ENCODE peak calls at places on chromosomes 16 and 17, in nine cellular contexts. One of them, this sample, is unnamed. For H3K4me1, the result is how much of the 10 kb centered on the place peaks cover.

GRCh38 chr16:53549970-53550406 is 47.0 kb upstream of the AKTIP start:
- DNase-seq in fibroblast of lung: peak
- DNase-seq in pancreas: no peak
- DNase-seq in A549: peak
- DNase-seq in ascending aorta: no peak
- DNase-seq in sigmoid colon: peak
- DNase-seq in OCI-LY7: peak
- DNase-seq in tibial artery: no peak
- DNase-seq in left ventricle myocardium inferior: peak
- DNase-seq in this sample: peak

GRCh38 chr16:70250748-70251650 is 741 bp downstream of the EXOSC6 start:
- DNase-seq in sigmoid colon: no peak
- DNase-seq in fibroblast of lung: peak
- DNase-seq in pancreas: peak
- DNase-seq in left ventricle myocardium inferior: no peak
- DNase-seq in OCI-LY7: no peak
- DNase-seq in tibial artery: no peak
- DNase-seq in ascending aorta: no peak
- DNase-seq in A549: peak
- DNase-seq in this sample: peak

GRCh38 chr16:58515871-58516767 is 802 bp downstream of the SETD6 start:
- DNase-seq in pancreas: peak
- DNase-seq in fibroblast of lung: no peak
- DNase-seq in left ventricle myocardium inferior: no peak
- DNase-seq in tibial artery: peak
- DNase-seq in sigmoid colon: peak
- DNase-seq in ascending aorta: no peak
- DNase-seq in A549: no peak
- DNase-seq in OCI-LY7: peak
- DNase-seq in this sample: peak

GRCh38 chr16:84467256-84467655 is 37.2 kb downstream of the MEAK7 start:
- DNase-seq in OCI-LY7: no peak
- DNase-seq in A549: no peak
- DNase-seq in tibial artery: no peak
- DNase-seq in sigmoid colon: no peak
- DNase-seq in fibroblast of lung: no peak
- DNase-seq in left ventricle myocardium inferior: no peak
- DNase-seq in ascending aorta: no peak
- DNase-seq in pancreas: no peak
- DNase-seq in this sample: no peak

GRCh38 chr16:11534262-11534661 is 52.5 kb downstream of the LITAF start:
- DNase-seq in OCI-LY7: no peak
- DNase-seq in pancreas: no peak
- DNase-seq in sigmoid colon: no peak
- DNase-seq in ascending aorta: no peak
- DNase-seq in A549: peak
- DNase-seq in fibroblast of lung: peak
- DNase-seq in tibial artery: no peak
- DNase-seq in left ventricle myocardium inferior: no peak
- DNase-seq in this sample: no peak

GRCh38 chr17:56174421-56174820 is 21.1 kb downstream of the ANKFN1 start:
- DNase-seq in OCI-LY7: no peak
- DNase-seq in A549: no peak
- DNase-seq in ascending aorta: no peak
- DNase-seq in sigmoid colon: no peak
- DNase-seq in tibial artery: no peak
- DNase-seq in fibroblast of lung: no peak
- DNase-seq in pancreas: no peak
- DNase-seq in left ventricle myocardium inferior: no peak
- DNase-seq in this sample: peak

GRCh38 chr16:88835383-88835782 is 21.4 kb downstream of the GALNS start:
- DNase-seq in left ventricle myocardium inferior: no peak
- DNase-seq in tibial artery: peak
- DNase-seq in fibroblast of lung: no peak
- DNase-seq in pancreas: no peak
- DNase-seq in ascending aorta: no peak
- DNase-seq in sigmoid colon: peak
- DNase-seq in A549: no peak
- DNase-seq in OCI-LY7: no peak
- DNase-seq in this sample: no peak

GRCh38 chr16:1613728-1614225 is 1.6 kb downstream of the CRAMP1 start:
- DNase-seq in fibroblast of lung: no peak
- DNase-seq in sigmoid colon: no peak
- DNase-seq in ascending aorta: no peak
- DNase-seq in left ventricle myocardium inferior: no peak
- DNase-seq in A549: no peak
- DNase-seq in tibial artery: no peak
- DNase-seq in OCI-LY7: peak
- DNase-seq in pancreas: peak
- DNase-seq in this sample: no peak

GRCh38 chr16:84841787-84842300 is 22.1 kb downstream of the CRISPLD2 start:
- DNase-seq in OCI-LY7: no peak
- DNase-seq in A549: no peak
- DNase-seq in sigmoid colon: no peak
- DNase-seq in fibroblast of lung: no peak
- DNase-seq in tibial artery: no peak
- DNase-seq in left ventricle myocardium inferior: no peak
- DNase-seq in ascending aorta: no peak
- DNase-seq in pancreas: peak
- DNase-seq in this sample: peak

GRCh38 chr17:57366558-57367351 is 110.4 kb downstream of the MSI2 start:
- DNase-seq in sigmoid colon: no peak
- DNase-seq in A549: peak
- DNase-seq in OCI-LY7: peak
- DNase-seq in left ventricle myocardium inferior: peak
- DNase-seq in fibroblast of lung: no peak
- DNase-seq in pancreas: no peak
- DNase-seq in tibial artery: no peak
- DNase-seq in ascending aorta: no peak
- DNase-seq in this sample: peak

GRCh38 chr17:12727076-12727750 is 61.5 kb downstream of the MYOCD start:
- DNase-seq in tibial artery: no peak
- DNase-seq in OCI-LY7: no peak
- DNase-seq in left ventricle myocardium inferior: no peak
- DNase-seq in A549: peak
- DNase-seq in pancreas: no peak
- DNase-seq in ascending aorta: no peak
- DNase-seq in sigmoid colon: no peak
- DNase-seq in fibroblast of lung: peak
- DNase-seq in this sample: no peak

GRCh38 chr17:78375401-78376079 is 2.9 kb upstream of the PGS1 start:
- DNase-seq in OCI-LY7: no peak
- DNase-seq in fibroblast of lung: peak
- DNase-seq in left ventricle myocardium inferior: no peak
- DNase-seq in pancreas: no peak
- DNase-seq in tibial artery: no peak
- DNase-seq in A549: peak
- DNase-seq in ascending aorta: peak
- DNase-seq in sigmoid colon: peak
- DNase-seq in this sample: no peak

GRCh38 chr17:78372811-78373210 is 5.6 kb upstream of the PGS1 start:
- DNase-seq in ascending aorta: no peak
- DNase-seq in sigmoid colon: no peak
- DNase-seq in pancreas: no peak
- DNase-seq in tibial artery: no peak
- DNase-seq in fibroblast of lung: no peak
- DNase-seq in OCI-LY7: no peak
- DNase-seq in A549: no peak
- DNase-seq in left ventricle myocardium inferior: no peak
- DNase-seq in this sample: no peak

GRCh38 chr17:78374189-78374588 is 4.3 kb upstream of the PGS1 start:
- DNase-seq in ascending aorta: no peak
- DNase-seq in pancreas: no peak
- DNase-seq in OCI-LY7: no peak
- DNase-seq in A549: no peak
- DNase-seq in left ventricle myocardium inferior: no peak
- DNase-seq in fibroblast of lung: no peak
- DNase-seq in sigmoid colon: no peak
- DNase-seq in tibial artery: no peak
- DNase-seq in this sample: no peak

GRCh38 chr17:78376161-78376560 is 2.3 kb upstream of the PGS1 start:
- DNase-seq in fibroblast of lung: no peak
- DNase-seq in A549: no peak
- DNase-seq in pancreas: no peak
- DNase-seq in left ventricle myocardium inferior: no peak
- DNase-seq in tibial artery: no peak
- DNase-seq in ascending aorta: no peak
- DNase-seq in sigmoid colon: no peak
- DNase-seq in OCI-LY7: no peak
- DNase-seq in this sample: no peak

DNA sequence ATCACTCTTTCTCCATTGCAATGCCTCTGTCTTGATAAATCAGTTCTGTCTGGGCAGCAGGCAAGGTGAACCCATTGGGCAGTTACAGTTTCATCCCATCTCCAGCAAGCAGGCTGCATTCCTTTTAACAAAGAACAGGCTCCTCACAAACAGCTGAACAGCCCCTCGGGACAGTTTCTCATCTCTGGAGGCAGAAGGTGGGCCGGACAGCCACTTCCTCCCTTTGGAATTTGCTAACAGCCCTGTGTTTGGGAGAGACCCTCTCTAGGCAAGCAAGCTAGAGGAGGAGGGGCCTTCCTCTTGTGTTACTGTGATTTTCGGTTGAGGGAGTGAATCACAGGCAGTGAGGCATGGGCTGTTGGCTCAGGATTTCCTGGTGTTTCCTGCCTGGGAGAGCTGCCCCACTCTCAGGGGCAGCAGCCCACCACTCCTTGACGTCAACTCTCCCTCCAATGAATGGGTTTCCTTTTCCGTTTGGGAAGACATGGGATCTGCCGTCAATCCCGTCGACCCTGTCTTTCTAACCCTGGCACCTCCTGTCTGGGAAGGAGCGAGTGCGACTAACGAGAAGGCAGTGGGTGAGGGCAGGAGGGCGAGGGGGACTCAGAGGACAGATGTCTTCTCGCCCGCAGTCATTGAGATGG is 3.7 kb upstream of the PGS1 start:
- DNase-seq in tibial artery: no peak
- DNase-seq in fibroblast of lung: peak
- DNase-seq in ascending aorta: no peak
- DNase-seq in sigmoid colon: no peak
- DNase-seq in OCI-LY7: no peak
- DNase-seq in left ventricle myocardium inferior: no peak
- DNase-seq in A549: no peak
- DNase-seq in pancreas: no peak
- DNase-seq in this sample: no peak
- H3K4me1 ChIP-seq in tibial artery: under half
- H3K4me1 ChIP-seq in fibroblast of lung: under half
- H3K4me1 ChIP-seq in ascending aorta: under half
- H3K4me1 ChIP-seq in sigmoid colon: under half
- H3K4me1 ChIP-seq in OCI-LY7: under half
- H3K4me1 ChIP-seq in left ventricle myocardium inferior: under half
- H3K4me1 ChIP-seq in A549: under half
- H3K4me1 ChIP-seq in pancreas: under half
- H3K4me1 ChIP-seq in this sample: under half

GRCh38 chr17:74892974-74893911 is at the start of gene FADS6:
- DNase-seq in sigmoid colon: no peak
- DNase-seq in A549: no peak
- DNase-seq in OCI-LY7: no peak
- DNase-seq in ascending aorta: no peak
- DNase-seq in pancreas: no peak
- DNase-seq in tibial artery: no peak
- DNase-seq in fibroblast of lung: no peak
- DNase-seq in left ventricle myocardium inferior: no peak
- DNase-seq in this sample: peak
- H3K4me3 ChIP-seq in sigmoid colon: peak
- H3K4me3 ChIP-seq in A549: peak
- H3K4me3 ChIP-seq in OCI-LY7: no peak
- H3K4me3 ChIP-seq in ascending aorta: peak
- H3K4me3 ChIP-seq in pancreas: no peak
- H3K4me3 ChIP-seq in tibial artery: peak
- H3K4me3 ChIP-seq in fibroblast of lung: no peak
- H3K4me3 ChIP-seq in left ventricle myocardium inferior: peak
- H3K4me3 ChIP-seq in this sample: peak

GRCh38 chr16:30797670-30798309 is 10.8 kb upstream of the ZNF629 start:
- DNase-seq in tibial artery: no peak
- DNase-seq in ascending aorta: no peak
- DNase-seq in OCI-LY7: peak
- DNase-seq in pancreas: no peak
- DNase-seq in sigmoid colon: no peak
- DNase-seq in left ventricle myocardium inferior: no peak
- DNase-seq in A549: peak
- DNase-seq in fibroblast of lung: no peak
- DNase-seq in this sample: no peak
- TF ChIP-seq CTCF in tibial artery: no peak
- TF ChIP-seq CTCF in ascending aorta: no peak
- TF ChIP-seq CTCF in OCI-LY7: peak
- TF ChIP-seq CTCF in pancreas: no peak
- TF ChIP-seq CTCF in sigmoid colon: no peak
- TF ChIP-seq CTCF in left ventricle myocardium inferior: no peak
- TF ChIP-seq CTCF in A549: no peak
- TF ChIP-seq CTCF in fibroblast of lung: no peak
- TF ChIP-seq CTCF in this sample: no peak

GRCh38 chr17:731943-732787 is at the start of gene TLCD3A:
- DNase-seq in left ventricle myocardium inferior: peak
- DNase-seq in A549: peak
- DNase-seq in pancreas: peak
- DNase-seq in sigmoid colon: peak
- DNase-seq in ascending aorta: no peak
- DNase-seq in fibroblast of lung: peak
- DNase-seq in tibial artery: peak
- DNase-seq in OCI-LY7: peak
- DNase-seq in this sample: peak
- H3K4me1 ChIP-seq in left ventricle myocardium inferior: under half
- H3K4me1 ChIP-seq in A549: under half
- H3K4me1 ChIP-seq in pancreas: under half
- H3K4me1 ChIP-seq in sigmoid colon: under half
- H3K4me1 ChIP-seq in ascending aorta: under half
- H3K4me1 ChIP-seq in fibroblast of lung: under half
- H3K4me1 ChIP-seq in tibial artery: under half
- H3K4me1 ChIP-seq in OCI-LY7: under half
- H3K4me1 ChIP-seq in this sample: under half

DNA sequence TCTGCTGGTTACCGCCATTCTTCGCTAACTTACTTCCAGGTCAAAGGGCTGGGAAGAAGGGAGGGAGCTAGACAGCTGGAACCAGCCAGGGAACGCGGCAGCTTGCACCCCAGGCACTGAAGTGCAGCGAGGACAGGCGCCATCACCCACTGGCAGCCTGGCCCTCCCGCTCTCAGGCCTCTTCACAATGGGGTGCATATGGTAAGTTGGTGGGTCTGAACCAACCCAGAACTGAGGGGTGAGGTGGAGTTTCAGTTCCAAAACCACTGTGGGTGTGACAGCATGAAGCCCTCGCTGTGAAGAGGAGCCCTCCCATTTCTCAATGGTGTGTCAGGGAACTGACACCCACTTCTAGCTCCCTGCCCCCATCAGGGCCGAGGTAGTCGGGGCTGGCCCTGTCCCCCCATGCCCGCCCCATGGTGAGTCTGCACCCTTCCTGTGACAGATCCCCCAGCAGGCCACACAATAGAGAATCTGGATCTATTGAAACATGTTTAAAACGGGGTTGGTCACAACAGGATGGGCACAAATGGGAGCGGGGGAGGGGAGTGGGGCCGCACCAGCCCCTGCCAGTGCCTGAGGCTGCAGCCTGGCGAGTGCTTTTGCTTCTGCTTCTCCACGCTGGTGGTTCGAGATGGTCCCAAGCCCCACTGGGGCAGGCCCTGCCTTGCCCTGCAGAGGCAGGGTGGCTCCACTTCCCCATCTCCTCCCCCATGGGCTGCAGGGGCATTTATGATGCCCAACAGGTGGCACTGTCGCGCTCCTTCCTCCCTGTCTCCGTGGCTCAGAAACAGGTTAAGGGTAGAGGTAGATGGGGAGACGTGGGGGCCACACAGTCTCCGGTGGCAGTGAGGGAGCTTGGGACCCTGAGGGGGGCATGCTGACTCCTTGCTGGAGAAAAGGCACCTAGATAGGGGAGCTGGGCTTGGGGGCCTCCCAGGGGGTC is 2.3 kb downstream of the LIMD2 start:
- DNase-seq in tibial artery: no peak
- DNase-seq in sigmoid colon: no peak
- DNase-seq in left ventricle myocardium inferior: peak
- DNase-seq in ascending aorta: no peak
- DNase-seq in pancreas: peak
- DNase-seq in fibroblast of lung: no peak
- DNase-seq in A549: peak
- DNase-seq in OCI-LY7: peak
- DNase-seq in this sample: peak
- H3K4me3 ChIP-seq in tibial artery: no peak
- H3K4me3 ChIP-seq in sigmoid colon: no peak
- H3K4me3 ChIP-seq in left ventricle myocardium inferior: peak
- H3K4me3 ChIP-seq in ascending aorta: no peak
- H3K4me3 ChIP-seq in pancreas: no peak
- H3K4me3 ChIP-seq in fibroblast of lung: no peak
- H3K4me3 ChIP-seq in A549: no peak
- H3K4me3 ChIP-seq in OCI-LY7: peak
- H3K4me3 ChIP-seq in this sample: no peak

This sample was measured in Caco-2.